ENCODE peak calls at places on chromosomes 6 and 20, in eight cellular contexts. One of them, this sample, is unnamed.

GRCh38 chr20:32231245-32231644 is 23.6 kb downstream of the POFUT1 start:
- DNase-seq in natural killer cell: no peak
- DNase-seq in IMR-90: peak
- DNase-seq in MM.1S: no peak
- DNase-seq in choroid plexus epithelial cell: no peak
- DNase-seq in fibroblast of lung: no peak
- DNase-seq in glutamatergic neuron: no peak
- DNase-seq in LNCaP clone FGC: no peak
- DNase-seq in this sample: no peak

GRCh38 chr6:134373282-134373922 is 55.5 kb upstream of the SGK1 start:
- DNase-seq in natural killer cell: no peak
- DNase-seq in IMR-90: peak
- DNase-seq in MM.1S: peak
- DNase-seq in choroid plexus epithelial cell: peak
- DNase-seq in fibroblast of lung: peak
- DNase-seq in glutamatergic neuron: no peak
- DNase-seq in LNCaP clone FGC: no peak
- DNase-seq in this sample: peak

GRCh38 chr20:62605996-62606395 is 36.3 kb upstream of the SLCO4A1 start:
- DNase-seq in natural killer cell: no peak
- DNase-seq in IMR-90: no peak
- DNase-seq in MM.1S: no peak
- DNase-seq in choroid plexus epithelial cell: no peak
- DNase-seq in fibroblast of lung: no peak
- DNase-seq in glutamatergic neuron: no peak
- DNase-seq in LNCaP clone FGC: no peak
- DNase-seq in this sample: no peak

GRCh38 chr6:20202070-20202658 is 10.1 kb downstream of the MBOAT1 start:
- DNase-seq in natural killer cell: no peak
- DNase-seq in IMR-90: peak
- DNase-seq in MM.1S: peak
- DNase-seq in choroid plexus epithelial cell: peak
- DNase-seq in fibroblast of lung: peak
- DNase-seq in glutamatergic neuron: no peak
- DNase-seq in LNCaP clone FGC: no peak
- DNase-seq in this sample: no peak

GRCh38 chr6:100088009-100088408 is 94.0 kb upstream of the MCHR2 start:
- DNase-seq in natural killer cell: no peak
- DNase-seq in IMR-90: peak
- DNase-seq in MM.1S: no peak
- DNase-seq in choroid plexus epithelial cell: peak
- DNase-seq in fibroblast of lung: peak
- DNase-seq in glutamatergic neuron: no peak
- DNase-seq in LNCaP clone FGC: peak
- DNase-seq in this sample: no peak

GRCh38 chr6:125748534-125749111 is 809 bp upstream of the HEY2 start:
- DNase-seq in natural killer cell: no peak
- DNase-seq in IMR-90: peak
- DNase-seq in MM.1S: no peak
- DNase-seq in choroid plexus epithelial cell: peak
- DNase-seq in fibroblast of lung: peak
- DNase-seq in glutamatergic neuron: no peak
- DNase-seq in LNCaP clone FGC: no peak
- DNase-seq in this sample: no peak

GRCh38 chr20:63553251-63553932 is 567 bp upstream of the FNDC11 start:
- DNase-seq in natural killer cell: peak
- DNase-seq in IMR-90: peak
- DNase-seq in MM.1S: no peak
- DNase-seq in choroid plexus epithelial cell: peak
- DNase-seq in fibroblast of lung: peak
- DNase-seq in glutamatergic neuron: peak
- DNase-seq in LNCaP clone FGC: no peak
- DNase-seq in this sample: peak

GRCh38 chr20:20480689-20481088 is 112.8 kb downstream of the INSM1 start:
- DNase-seq in natural killer cell: no peak
- DNase-seq in IMR-90: peak
- DNase-seq in MM.1S: no peak
- DNase-seq in choroid plexus epithelial cell: peak
- DNase-seq in fibroblast of lung: peak
- DNase-seq in glutamatergic neuron: no peak
- DNase-seq in LNCaP clone FGC: no peak
- DNase-seq in this sample: no peak

GRCh38 chr6:11730645-11731044 is 48.0 kb downstream of the ADTRP start:
- DNase-seq in natural killer cell: no peak
- DNase-seq in IMR-90: no peak
- DNase-seq in MM.1S: peak
- DNase-seq in choroid plexus epithelial cell: no peak
- DNase-seq in fibroblast of lung: no peak
- DNase-seq in glutamatergic neuron: no peak
- DNase-seq in LNCaP clone FGC: no peak
- DNase-seq in this sample: no peak

GRCh38 chr6:33964387-33964786 is 160.6 kb upstream of the MLN start:
- DNase-seq in natural killer cell: no peak
- DNase-seq in IMR-90: no peak
- DNase-seq in MM.1S: no peak
- DNase-seq in choroid plexus epithelial cell: no peak
- DNase-seq in fibroblast of lung: no peak
- DNase-seq in glutamatergic neuron: no peak
- DNase-seq in LNCaP clone FGC: no peak
- DNase-seq in this sample: no peak

GRCh38 chr6:17297261-17298080 is 16.3 kb downstream of the RBM24 start:
- DNase-seq in natural killer cell: no peak
- DNase-seq in IMR-90: peak
- DNase-seq in MM.1S: no peak
- DNase-seq in choroid plexus epithelial cell: peak
- DNase-seq in fibroblast of lung: peak
- DNase-seq in glutamatergic neuron: no peak
- DNase-seq in LNCaP clone FGC: no peak
- DNase-seq in this sample: no peak

GRCh38 chr6:1346556-1347186 is 34.8 kb downstream of the FOXQ1 start:
- DNase-seq in natural killer cell: no peak
- DNase-seq in IMR-90: no peak
- DNase-seq in MM.1S: no peak
- DNase-seq in choroid plexus epithelial cell: peak
- DNase-seq in fibroblast of lung: peak
- DNase-seq in glutamatergic neuron: no peak
- DNase-seq in LNCaP clone FGC: no peak
- DNase-seq in this sample: no peak

GRCh38 chr6:108564178-108564577 is 3.5 kb downstream of the FOXO3 start:
- DNase-seq in natural killer cell: no peak
- DNase-seq in IMR-90: peak
- DNase-seq in MM.1S: peak
- DNase-seq in choroid plexus epithelial cell: peak
- DNase-seq in fibroblast of lung: peak
- DNase-seq in glutamatergic neuron: no peak
- DNase-seq in LNCaP clone FGC: no peak
- DNase-seq in this sample: no peak

GRCh38 chr6:108166664-108167448 is 1.0 kb downstream of the NR2E1 start:
- DNase-seq in natural killer cell: no peak
- DNase-seq in IMR-90: no peak
- DNase-seq in MM.1S: no peak
- DNase-seq in choroid plexus epithelial cell: no peak
- DNase-seq in fibroblast of lung: no peak
- DNase-seq in glutamatergic neuron: no peak
- DNase-seq in LNCaP clone FGC: no peak
- DNase-seq in this sample: peak

GRCh38 chr6:37952027-37952426 is 132.5 kb downstream of the ZFAND3 start:
- DNase-seq in natural killer cell: no peak
- DNase-seq in IMR-90: no peak
- DNase-seq in MM.1S: no peak
- DNase-seq in choroid plexus epithelial cell: no peak
- DNase-seq in fibroblast of lung: no peak
- DNase-seq in glutamatergic neuron: no peak
- DNase-seq in LNCaP clone FGC: no peak
- DNase-seq in this sample: no peak

GRCh38 chr6:51098246-51098645 is 279.6 kb downstream of the TFAP2B start:
- DNase-seq in natural killer cell: no peak
- DNase-seq in IMR-90: no peak
- DNase-seq in MM.1S: no peak
- DNase-seq in choroid plexus epithelial cell: no peak
- DNase-seq in fibroblast of lung: no peak
- DNase-seq in glutamatergic neuron: no peak
- DNase-seq in LNCaP clone FGC: no peak
- DNase-seq in this sample: no peak

GRCh38 chr6:159959976-159960384 is 8.9 kb upstream of the IGF2R start:
- DNase-seq in natural killer cell: no peak
- DNase-seq in IMR-90: peak
- DNase-seq in MM.1S: no peak
- DNase-seq in choroid plexus epithelial cell: peak
- DNase-seq in fibroblast of lung: peak
- DNase-seq in glutamatergic neuron: no peak
- DNase-seq in LNCaP clone FGC: no peak
- DNase-seq in this sample: no peak

GRCh38 chr6:1821188-1822183 is 211.8 kb downstream of the FOXC1 start:
- DNase-seq in natural killer cell: no peak
- DNase-seq in IMR-90: peak
- DNase-seq in MM.1S: peak
- DNase-seq in choroid plexus epithelial cell: peak
- DNase-seq in fibroblast of lung: peak
- DNase-seq in glutamatergic neuron: no peak
- DNase-seq in LNCaP clone FGC: no peak
- DNase-seq in this sample: no peak

GRCh38 chr20:48523191-48523757 is 304.5 kb downstream of the PREX1 start:
- DNase-seq in natural killer cell: no peak
- DNase-seq in IMR-90: peak
- DNase-seq in MM.1S: peak
- DNase-seq in choroid plexus epithelial cell: peak
- DNase-seq in fibroblast of lung: peak
- DNase-seq in glutamatergic neuron: no peak
- DNase-seq in LNCaP clone FGC: peak
- DNase-seq in this sample: no peak

GRCh38 chr6:89243331-89243629 is 26.1 kb upstream of the GABRR1 start:
- DNase-seq in natural killer cell: no peak
- DNase-seq in IMR-90: no peak
- DNase-seq in MM.1S: no peak
- DNase-seq in choroid plexus epithelial cell: no peak
- DNase-seq in fibroblast of lung: no peak
- DNase-seq in glutamatergic neuron: no peak
- DNase-seq in LNCaP clone FGC: no peak
- DNase-seq in this sample: no peak

GRCh38 chr6:89237158-89237557 is 20.0 kb upstream of the GABRR1 start:
- DNase-seq in natural killer cell: no peak
- DNase-seq in IMR-90: no peak
- DNase-seq in MM.1S: no peak
- DNase-seq in choroid plexus epithelial cell: no peak
- DNase-seq in fibroblast of lung: no peak
- DNase-seq in glutamatergic neuron: no peak
- DNase-seq in LNCaP clone FGC: no peak
- DNase-seq in this sample: no peak

GRCh38 chr6:89239338-89239737 is 22.2 kb upstream of the GABRR1 start:
- DNase-seq in natural killer cell: no peak
- DNase-seq in IMR-90: no peak
- DNase-seq in MM.1S: peak
- DNase-seq in choroid plexus epithelial cell: peak
- DNase-seq in fibroblast of lung: no peak
- DNase-seq in glutamatergic neuron: no peak
- DNase-seq in LNCaP clone FGC: no peak
- DNase-seq in this sample: no peak

GRCh38 chr6:89244237-89244985 is 27.3 kb upstream of the GABRR1 start:
- DNase-seq in natural killer cell: no peak
- DNase-seq in IMR-90: no peak
- DNase-seq in MM.1S: peak
- DNase-seq in choroid plexus epithelial cell: no peak
- DNase-seq in fibroblast of lung: no peak
- DNase-seq in glutamatergic neuron: no peak
- DNase-seq in LNCaP clone FGC: no peak
- DNase-seq in this sample: no peak

GRCh38 chr6:89242574-89243330 is 25.6 kb upstream of the GABRR1 start:
- DNase-seq in natural killer cell: no peak
- DNase-seq in IMR-90: peak
- DNase-seq in MM.1S: peak
- DNase-seq in choroid plexus epithelial cell: peak
- DNase-seq in fibroblast of lung: peak
- DNase-seq in glutamatergic neuron: no peak
- DNase-seq in LNCaP clone FGC: no peak
- DNase-seq in this sample: no peak
- TF ChIP-seq CTCF in natural killer cell: no peak
- TF ChIP-seq CTCF in IMR-90: peak
- TF ChIP-seq CTCF in MM.1S: peak
- TF ChIP-seq CTCF in choroid plexus epithelial cell: peak
- TF ChIP-seq CTCF in fibroblast of lung: peak
- TF ChIP-seq CTCF in glutamatergic neuron: no peak
- TF ChIP-seq CTCF in LNCaP clone FGC: peak
- TF ChIP-seq CTCF in this sample: peak

GRCh38 chr6:162962093-162962492 is 234.3 kb downstream of the PACRG start:
- DNase-seq in natural killer cell: no peak
- DNase-seq in IMR-90: peak
- DNase-seq in MM.1S: no peak
- DNase-seq in choroid plexus epithelial cell: no peak
- DNase-seq in fibroblast of lung: no peak
- DNase-seq in glutamatergic neuron: no peak
- DNase-seq in LNCaP clone FGC: no peak
- DNase-seq in this sample: no peak

GRCh38 chr6:162957062-162957461 is 229.3 kb downstream of the PACRG start:
- DNase-seq in natural killer cell: no peak
- DNase-seq in IMR-90: no peak
- DNase-seq in MM.1S: no peak
- DNase-seq in choroid plexus epithelial cell: no peak
- DNase-seq in fibroblast of lung: no peak
- DNase-seq in glutamatergic neuron: no peak
- DNase-seq in LNCaP clone FGC: no peak
- DNase-seq in this sample: no peak

GRCh38 chr6:162964703-162965140 is 236.9 kb downstream of the PACRG start:
- DNase-seq in natural killer cell: no peak
- DNase-seq in IMR-90: peak
- DNase-seq in MM.1S: no peak
- DNase-seq in choroid plexus epithelial cell: peak
- DNase-seq in fibroblast of lung: peak
- DNase-seq in glutamatergic neuron: no peak
- DNase-seq in LNCaP clone FGC: no peak
- DNase-seq in this sample: no peak

GRCh38 chr6:162963861-162964260 is 236.1 kb downstream of the PACRG start:
- DNase-seq in natural killer cell: no peak
- DNase-seq in IMR-90: no peak
- DNase-seq in MM.1S: no peak
- DNase-seq in choroid plexus epithelial cell: peak
- DNase-seq in fibroblast of lung: no peak
- DNase-seq in glutamatergic neuron: no peak
- DNase-seq in LNCaP clone FGC: no peak
- DNase-seq in this sample: no peak

GRCh38 chr6:162960674-162961457 is 233.1 kb downstream of the PACRG start:
- DNase-seq in natural killer cell: no peak
- DNase-seq in IMR-90: no peak
- DNase-seq in MM.1S: no peak
- DNase-seq in choroid plexus epithelial cell: no peak
- DNase-seq in fibroblast of lung: no peak
- DNase-seq in glutamatergic neuron: no peak
- DNase-seq in LNCaP clone FGC: no peak
- DNase-seq in this sample: no peak
- TF ChIP-seq CTCF in natural killer cell: no peak
- TF ChIP-seq CTCF in IMR-90: no peak
- TF ChIP-seq CTCF in MM.1S: no peak
- TF ChIP-seq CTCF in choroid plexus epithelial cell: no peak
- TF ChIP-seq CTCF in fibroblast of lung: no peak
- TF ChIP-seq CTCF in glutamatergic neuron: no peak
- TF ChIP-seq CTCF in LNCaP clone FGC: no peak
- TF ChIP-seq CTCF in this sample: no peak

GRCh38 chr6:75349262-75349984 is 64.8 kb upstream of the TMEM30A start:
- DNase-seq in natural killer cell: no peak
- DNase-seq in IMR-90: peak
- DNase-seq in MM.1S: no peak
- DNase-seq in choroid plexus epithelial cell: peak
- DNase-seq in fibroblast of lung: peak
- DNase-seq in glutamatergic neuron: peak
- DNase-seq in LNCaP clone FGC: no peak
- DNase-seq in this sample: peak
- TF ChIP-seq CTCF in natural killer cell: no peak
- TF ChIP-seq CTCF in IMR-90: no peak
- TF ChIP-seq CTCF in MM.1S: no peak
- TF ChIP-seq CTCF in choroid plexus epithelial cell: peak
- TF ChIP-seq CTCF in fibroblast of lung: peak
- TF ChIP-seq CTCF in glutamatergic neuron: no peak
- TF ChIP-seq CTCF in LNCaP clone FGC: no peak
- TF ChIP-seq CTCF in this sample: peak

GRCh38 chr6:122399348-122400120 is at the start of gene HSF2:
- DNase-seq in natural killer cell: peak
- DNase-seq in IMR-90: peak
- DNase-seq in MM.1S: peak
- DNase-seq in choroid plexus epithelial cell: peak
- DNase-seq in fibroblast of lung: peak
- DNase-seq in glutamatergic neuron: peak
- DNase-seq in LNCaP clone FGC: peak
- DNase-seq in this sample: peak
- TF ChIP-seq CTCF in natural killer cell: no peak
- TF ChIP-seq CTCF in IMR-90: peak
- TF ChIP-seq CTCF in MM.1S: no peak
- TF ChIP-seq CTCF in choroid plexus epithelial cell: peak
- TF ChIP-seq CTCF in fibroblast of lung: peak
- TF ChIP-seq CTCF in glutamatergic neuron: no peak
- TF ChIP-seq CTCF in LNCaP clone FGC: peak
- TF ChIP-seq CTCF in this sample: no peak